ENCODE peak calls at places on chromosomes 11 and 22, in eight cellular contexts. B, L, V, M, A, C, Z and X are unnamed samples.

GRCh38 chr11:86288776-86289507 is 13.1 kb upstream of the HIKESHI start:
- DNase-seq in B (no peak), L (peak; percentile 45), V (no peak), M (no peak), A (no peak), C (no peak), Z (no peak), X (no peak)

GRCh38 chr11:57513911-57514537 is 1.5 kb downstream of the SLC43A1 start:
- DNase-seq in B (peak; percentile 63), L (peak; percentile 43), V (no peak), M (peak; percentile 58), A (peak; percentile 23), C (peak; percentile 51), Z (no peak), X (peak; percentile 60)

GRCh38 chr11:17135934-17136683 is 58.6 kb upstream of the RPS13 start:
- DNase-seq in B (no peak), L (no peak), V (no peak), M (no peak), A (no peak), C (no peak), Z (no peak), X (no peak)

GRCh38 chr11:86660011-86660595 is 12.3 kb downstream of the ME3 start:
- DNase-seq in B (no peak), L (no peak), V (peak; percentile 3), M (no peak), A (no peak), C (no peak), Z (no peak), X (no peak)

GRCh38 chr11:96214745-96215093 is 128.3 kb downstream of the MAML2 start:
- DNase-seq in B (no peak), L (no peak), V (no peak), M (no peak), A (no peak), C (no peak), Z (no peak), X (no peak)

GRCh38 chr11:5210376-5210885 is 9.9 kb upstream of the OR51V1 start:
- DNase-seq in B (no peak), L (no peak), V (no peak), M (no peak), A (no peak), C (no peak), Z (no peak), X (no peak)

GRCh38 chr22:19844423-19845368 is 10.0 kb downstream of the GNB1L start:
- DNase-seq in B (peak; percentile 82), L (peak; percentile 13), V (peak; percentile 22), M (no peak), A (no peak), C (no peak), Z (no peak), X (no peak)

GRCh38 chr11:65551572-65552398 is 6.4 kb downstream of the LTBP3 start:
- DNase-seq in B (peak; percentile 84), L (peak; percentile 79), V (no peak), M (peak; percentile 93), A (peak; percentile 46), C (peak; percentile 60), Z (no peak), X (peak; percentile 53)

GRCh38 chr22:39727541-39727940 is 157.0 kb downstream of the CACNA1I start:
- DNase-seq in B (no peak), L (no peak), V (no peak), M (peak; percentile 8), A (no peak), C (no peak), Z (no peak), X (no peak)

GRCh38 chr11:122893131-122893530 is 10.6 kb downstream of the JHY start:
- DNase-seq in B (no peak), L (no peak), V (no peak), M (no peak), A (no peak), C (no peak), Z (no peak), X (no peak)

GRCh38 chr11:123601136-123601535 is 53.3 kb downstream of the SCN3B start:
- DNase-seq in B (no peak), L (no peak), V (no peak), M (no peak), A (no peak), C (no peak), Z (no peak), X (no peak)

GRCh38 chr22:27299181-27300085 is 502.1 kb downstream of the MN1 start:
- DNase-seq in B (no peak), L (no peak), V (no peak), M (no peak), A (no peak), C (no peak), Z (no peak), X (no peak)

GRCh38 chr11:14873632-14874031 is 18.4 kb downstream of the CYP2R1 start:
- DNase-seq in B (no peak), L (no peak), V (no peak), M (no peak), A (no peak), C (no peak), Z (no peak), X (no peak)

GRCh38 chr11:58391879-58392278 is 14.8 kb downstream of the OR5B3 start:
- DNase-seq in B (no peak), L (no peak), V (no peak), M (no peak), A (no peak), C (no peak), Z (no peak), X (no peak)

GRCh38 chr22:19287076-19287724 is 4.3 kb downstream of the CLTCL1 start:
- DNase-seq in B (no peak), L (no peak), V (no peak), M (no peak), A (no peak), C (no peak), Z (no peak), X (peak; percentile 83)